ENCODE peak calls at places on chromosomes 11 and 22, in four cellular contexts. U, V, F and R are unnamed samples.

GRCh38 chr22:20115691-20116375 is at the start of gene RANBP1:
- DNase-seq in U (no peak), V (no peak), F (no peak), R (no peak)

GRCh38 chr22:45400046-45400445 is 13.4 kb downstream of the SMC1B start:
- DNase-seq in U (no peak), F (no peak), V (no peak), R (no peak)

GRCh38 chr11:31236052-31236652 is 133.4 kb downstream of the DCDC1 start:
- DNase-seq in U (peak), F (no peak), V (no peak), R (no peak)

GRCh38 chr22:27107824-27108223 is 450.4 kb downstream of the MIAT start:
- DNase-seq in F (no peak), V (no peak), U (peak), R (no peak)

GRCh38 chr11:1382831-1383607 is 6.7 kb upstream of the BRSK2 start:
- DNase-seq in V (peak), F (peak), U (peak), R (peak)

GRCh38 chr11:44016129-44016528 is 31.7 kb upstream of the ACCSL start:
- DNase-seq in U (peak), V (no peak), F (no peak), R (no peak)

GRCh38 chr11:109362059-109362458 is 59.9 kb upstream of the C11orf87 start:
- DNase-seq in U (peak), V (no peak), F (no peak), R (no peak)

GRCh38 chr11:128048121-128048520 is 539.2 kb downstream of the ETS1 start:
- DNase-seq in V (no peak), F (no peak), U (no peak), R (no peak)

GRCh38 chr22:34841321-34841901 is 224.5 kb upstream of the ISX start:
- DNase-seq in U (no peak), F (no peak), V (no peak), R (no peak)

GRCh38 chr22:25027959-25028840 is 75.7 kb downstream of the KIAA1671 start:
- DNase-seq in V (peak), U (peak), F (no peak), R (no peak)

GRCh38 chr11:59008942-59009341 is 69.7 kb downstream of the GLYATL1 start:
- DNase-seq in F (no peak), U (no peak), V (no peak), R (no peak)

GRCh38 chr11:17366491-17366890 is 14.9 kb downstream of the NCR3LG1 start:
- DNase-seq in F (no peak), V (no peak), U (no peak), R (no peak)

GRCh38 chr11:31397239-31397834 is 27.7 kb downstream of the DNAJC24 start:
- DNase-seq in U (peak), F (no peak), V (no peak), R (peak)

GRCh38 chr22:19127329-19128008 is 3.6 kb upstream of the TSSK2 start:
- DNase-seq in U (no peak), V (no peak), F (no peak), R (no peak)

GRCh38 chr11:128581908-128582307 is 5.5 kb downstream of the ETS1 start:
- DNase-seq in F (no peak), U (no peak), V (no peak), R (no peak)

GRCh38 chr11:11786771-11787170 is 55.0 kb upstream of the USP47 start:
- DNase-seq in F (no peak), U (peak), V (no peak), R (no peak)

GRCh38 chr22:50236731-50237409 is 8.0 kb downstream of the TUBGCP6 start:
- DNase-seq in F (no peak), V (peak), U (peak), R (no peak)

GRCh38 chr11:130858215-130858614 is 58.1 kb downstream of the SNX19 start:
- DNase-seq in V (no peak), F (no peak), U (no peak), R (no peak)

GRCh38 chr22:49021926-49022815 is 805.5 kb downstream of the BRD1 start:
- DNase-seq in U (no peak), F (no peak), V (no peak), R (no peak)

GRCh38 chr11:3773180-3773579 is 24.2 kb downstream of the NUP98 start:
- DNase-seq in F (no peak), U (no peak), V (no peak), R (no peak)

GRCh38 chr11:36421546-36422155 is 88.4 kb downstream of the TRAF6 start:
- DNase-seq in F (no peak), V (no peak), U (peak), R (no peak)

GRCh38 chr22:46941958-46942815 is 179.7 kb downstream of the TBC1D22A start:
- DNase-seq in F (no peak), V (no peak), U (peak), R (no peak)

GRCh38 chr11:71563401-71563800 is 2.0 kb upstream of the KRTAP5-10 start:
- DNase-seq in V (peak), F (no peak), U (peak), R (peak)

GRCh38 chr11:60985991-60986915 is 14.8 kb downstream of the CD6 start:
- DNase-seq in V (no peak), U (peak), F (peak), R (peak)

GRCh38 chr11:117095301-117096139 is 2.7 kb downstream of the SIK3 start:
- DNase-seq in V (no peak), U (peak), F (no peak), R (no peak)

GRCh38 chr11:47857485-47858168 is 9.5 kb upstream of the NUP160 start:
- DNase-seq in F (no peak), V (no peak), U (no peak), R (no peak)

GRCh38 chr11:9851366-9851765 is 187.5 kb downstream of the SWAP70 start:
- DNase-seq in F (no peak), V (no peak), U (peak), R (no peak)

GRCh38 chr11:118641463-118642019 is 34.1 kb downstream of the PHLDB1 start:
- DNase-seq in V (no peak), F (no peak), U (no peak), R (no peak)

GRCh38 chr11:18358646-18359045 is 35.7 kb upstream of the LDHA start:
- DNase-seq in F (no peak), V (no peak), U (no peak), R (no peak)

GRCh38 chr11:88208742-88209141 is 33.5 kb upstream of the RAB38 start:
- DNase-seq in V (no peak), F (no peak), U (peak), R (no peak)